ENCODE peak calls at places on chromosomes 2 and 18, in eight cellular contexts. One of them, this sample, is unnamed. For H3K27me3, the result is how much of the 10 kb centered on the place peaks cover.

GRCh38 chr18:8416212-8417019 is 192.8 kb upstream of the RAB12 start:
- DNase-seq in left ventricle myocardium inferior: no peak
- DNase-seq in H9: no peak
- DNase-seq in body of pancreas: no peak
- DNase-seq in lower lobe of right lung: no peak
- DNase-seq in uterus: no peak
- DNase-seq in transverse colon: no peak
- DNase-seq in psoas muscle: no peak
- DNase-seq in this sample: no peak

GRCh38 chr2:54605836-54606235 is 117.6 kb upstream of the EML6 start:
- DNase-seq in left ventricle myocardium inferior: no peak
- DNase-seq in H9: no peak
- DNase-seq in body of pancreas: no peak
- DNase-seq in lower lobe of right lung: no peak
- DNase-seq in uterus: no peak
- DNase-seq in transverse colon: no peak
- DNase-seq in psoas muscle: no peak
- DNase-seq in this sample: no peak

GRCh38 chr2:23541453-23542334 is 156.7 kb downstream of the KLHL29 start:
- DNase-seq in left ventricle myocardium inferior: peak
- DNase-seq in H9: no peak
- DNase-seq in body of pancreas: no peak
- DNase-seq in lower lobe of right lung: no peak
- DNase-seq in uterus: peak
- DNase-seq in transverse colon: no peak
- DNase-seq in psoas muscle: no peak
- DNase-seq in this sample: peak

GRCh38 chr2:2286592-2286991 is 44.5 kb downstream of the MYT1L start:
- DNase-seq in left ventricle myocardium inferior: no peak
- DNase-seq in H9: no peak
- DNase-seq in body of pancreas: no peak
- DNase-seq in lower lobe of right lung: no peak
- DNase-seq in uterus: no peak
- DNase-seq in transverse colon: no peak
- DNase-seq in psoas muscle: no peak
- DNase-seq in this sample: no peak

GRCh38 chr2:143161982-143162837 is 33.0 kb downstream of the ARHGAP15 start:
- DNase-seq in left ventricle myocardium inferior: no peak
- DNase-seq in H9: peak
- DNase-seq in body of pancreas: peak
- DNase-seq in lower lobe of right lung: no peak
- DNase-seq in uterus: peak
- DNase-seq in transverse colon: peak
- DNase-seq in psoas muscle: peak
- DNase-seq in this sample: no peak

GRCh38 chr2:10954416-10954815 is 42.7 kb downstream of the KCNF1 start:
- DNase-seq in left ventricle myocardium inferior: no peak
- DNase-seq in H9: no peak
- DNase-seq in body of pancreas: no peak
- DNase-seq in lower lobe of right lung: no peak
- DNase-seq in uterus: no peak
- DNase-seq in transverse colon: no peak
- DNase-seq in psoas muscle: no peak
- DNase-seq in this sample: no peak

GRCh38 chr2:19717446-19717845 is 184.3 kb downstream of the TTC32 start:
- DNase-seq in left ventricle myocardium inferior: no peak
- DNase-seq in H9: no peak
- DNase-seq in body of pancreas: no peak
- DNase-seq in lower lobe of right lung: no peak
- DNase-seq in uterus: no peak
- DNase-seq in transverse colon: no peak
- DNase-seq in psoas muscle: no peak
- DNase-seq in this sample: no peak

GRCh38 chr2:55992465-55992864 is 68.9 kb upstream of the EFEMP1 start:
- DNase-seq in left ventricle myocardium inferior: no peak
- DNase-seq in H9: no peak
- DNase-seq in body of pancreas: no peak
- DNase-seq in lower lobe of right lung: no peak
- DNase-seq in uterus: peak
- DNase-seq in transverse colon: peak
- DNase-seq in psoas muscle: no peak
- DNase-seq in this sample: peak

GRCh38 chr2:62250239-62250638 is 54.3 kb downstream of the B3GNT2 start:
- DNase-seq in left ventricle myocardium inferior: no peak
- DNase-seq in H9: no peak
- DNase-seq in body of pancreas: no peak
- DNase-seq in lower lobe of right lung: no peak
- DNase-seq in uterus: no peak
- DNase-seq in transverse colon: no peak
- DNase-seq in psoas muscle: no peak
- DNase-seq in this sample: no peak

GRCh38 chr18:28041366-28041765 is 135.6 kb downstream of the CDH2 start:
- DNase-seq in left ventricle myocardium inferior: no peak
- DNase-seq in H9: no peak
- DNase-seq in body of pancreas: no peak
- DNase-seq in lower lobe of right lung: no peak
- DNase-seq in uterus: no peak
- DNase-seq in transverse colon: no peak
- DNase-seq in psoas muscle: no peak
- DNase-seq in this sample: no peak

GRCh38 chr2:113157897-113158753 is 15.6 kb upstream of the PSD4 start:
- DNase-seq in left ventricle myocardium inferior: no peak
- DNase-seq in H9: no peak
- DNase-seq in body of pancreas: no peak
- DNase-seq in lower lobe of right lung: no peak
- DNase-seq in uterus: no peak
- DNase-seq in transverse colon: no peak
- DNase-seq in psoas muscle: no peak
- DNase-seq in this sample: peak

GRCh38 chr18:64972545-64972944 is 778.3 kb upstream of the CDH7 start:
- DNase-seq in left ventricle myocardium inferior: no peak
- DNase-seq in H9: no peak
- DNase-seq in body of pancreas: no peak
- DNase-seq in lower lobe of right lung: no peak
- DNase-seq in uterus: no peak
- DNase-seq in transverse colon: no peak
- DNase-seq in psoas muscle: no peak
- DNase-seq in this sample: no peak

GRCh38 chr2:156982615-156983014 is 274.9 kb upstream of the GALNT5 start:
- DNase-seq in left ventricle myocardium inferior: no peak
- DNase-seq in H9: no peak
- DNase-seq in body of pancreas: no peak
- DNase-seq in lower lobe of right lung: no peak
- DNase-seq in uterus: no peak
- DNase-seq in transverse colon: no peak
- DNase-seq in psoas muscle: no peak
- DNase-seq in this sample: no peak

GRCh38 chr2:43059183-43059897 is 167.1 kb downstream of the ZFP36L2 start:
- DNase-seq in left ventricle myocardium inferior: peak
- DNase-seq in H9: no peak
- DNase-seq in body of pancreas: peak
- DNase-seq in lower lobe of right lung: no peak
- DNase-seq in uterus: peak
- DNase-seq in transverse colon: peak
- DNase-seq in psoas muscle: peak
- DNase-seq in this sample: peak

GRCh38 chr18:70337139-70337972 is 48.5 kb downstream of the SOCS6 start:
- DNase-seq in left ventricle myocardium inferior: no peak
- DNase-seq in H9: peak
- DNase-seq in body of pancreas: no peak
- DNase-seq in lower lobe of right lung: no peak
- DNase-seq in uterus: no peak
- DNase-seq in transverse colon: peak
- DNase-seq in psoas muscle: peak
- DNase-seq in this sample: no peak

GRCh38 chr2:74147729-74148456 is at the start of gene BOLA3:
- DNase-seq in left ventricle myocardium inferior: peak
- DNase-seq in H9: peak
- DNase-seq in body of pancreas: peak
- DNase-seq in lower lobe of right lung: peak
- DNase-seq in uterus: peak
- DNase-seq in transverse colon: peak
- DNase-seq in psoas muscle: peak
- DNase-seq in this sample: peak

GRCh38 chr18:9706081-9706935 is 1.8 kb upstream of the RAB31 start:
- DNase-seq in left ventricle myocardium inferior: no peak
- DNase-seq in H9: no peak
- DNase-seq in body of pancreas: no peak
- DNase-seq in lower lobe of right lung: no peak
- DNase-seq in uterus: no peak
- DNase-seq in transverse colon: no peak
- DNase-seq in psoas muscle: no peak
- DNase-seq in this sample: peak

GRCh38 chr18:12890500-12890899 is 6.5 kb upstream of the PTPN2 start:
- DNase-seq in left ventricle myocardium inferior: no peak
- DNase-seq in H9: no peak
- DNase-seq in body of pancreas: no peak
- DNase-seq in lower lobe of right lung: no peak
- DNase-seq in uterus: no peak
- DNase-seq in transverse colon: no peak
- DNase-seq in psoas muscle: no peak
- DNase-seq in this sample: no peak
- TF ChIP-seq CTCF in left ventricle myocardium inferior: no peak
- TF ChIP-seq CTCF in H9: peak
- TF ChIP-seq CTCF in body of pancreas: no peak
- TF ChIP-seq CTCF in lower lobe of right lung: no peak
- TF ChIP-seq CTCF in uterus: no peak
- TF ChIP-seq CTCF in transverse colon: peak
- TF ChIP-seq CTCF in psoas muscle: no peak
- TF ChIP-seq CTCF in this sample: no peak

GRCh38 chr2:132562245-132562644 is 107.8 kb downstream of the LYPD1 start:
- DNase-seq in left ventricle myocardium inferior: no peak
- DNase-seq in H9: no peak
- DNase-seq in body of pancreas: no peak
- DNase-seq in lower lobe of right lung: no peak
- DNase-seq in uterus: no peak
- DNase-seq in transverse colon: no peak
- DNase-seq in psoas muscle: no peak
- DNase-seq in this sample: no peak

GRCh38 chr2:132560562-132560961 is 109.4 kb downstream of the LYPD1 start:
- DNase-seq in left ventricle myocardium inferior: no peak
- DNase-seq in H9: no peak
- DNase-seq in body of pancreas: peak
- DNase-seq in lower lobe of right lung: no peak
- DNase-seq in uterus: no peak
- DNase-seq in transverse colon: no peak
- DNase-seq in psoas muscle: no peak
- DNase-seq in this sample: no peak

GRCh38 chr2:132567682-132568081 is 102.3 kb downstream of the LYPD1 start:
- DNase-seq in left ventricle myocardium inferior: no peak
- DNase-seq in H9: no peak
- DNase-seq in body of pancreas: no peak
- DNase-seq in lower lobe of right lung: no peak
- DNase-seq in uterus: no peak
- DNase-seq in transverse colon: no peak
- DNase-seq in psoas muscle: no peak
- DNase-seq in this sample: no peak

GRCh38 chr2:132559921-132560320 is 110.1 kb downstream of the LYPD1 start:
- DNase-seq in left ventricle myocardium inferior: no peak
- DNase-seq in H9: no peak
- DNase-seq in body of pancreas: no peak
- DNase-seq in lower lobe of right lung: no peak
- DNase-seq in uterus: no peak
- DNase-seq in transverse colon: no peak
- DNase-seq in psoas muscle: no peak
- DNase-seq in this sample: no peak

DNA sequence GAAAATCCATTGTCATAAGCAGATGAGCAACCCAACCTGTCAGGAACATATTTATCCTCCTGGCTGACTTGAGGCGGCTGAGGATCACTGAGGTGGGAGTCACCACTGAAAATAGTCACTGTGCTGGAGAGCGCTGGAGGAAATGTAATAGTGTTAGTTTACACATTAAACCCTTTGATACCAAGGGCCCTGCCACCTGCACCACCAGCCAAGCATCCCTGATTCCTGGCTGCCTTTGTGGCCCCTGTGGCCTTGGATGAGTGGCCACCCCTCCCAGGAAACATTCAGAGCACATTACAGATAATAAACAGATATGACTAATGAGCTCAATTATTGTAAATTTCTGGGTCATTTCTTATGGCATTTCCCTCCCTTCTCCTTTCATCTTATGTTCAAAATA is 105.9 kb downstream of the LYPD1 start:
- DNase-seq in left ventricle myocardium inferior: no peak
- DNase-seq in H9: no peak
- DNase-seq in body of pancreas: no peak
- DNase-seq in lower lobe of right lung: no peak
- DNase-seq in uterus: no peak
- DNase-seq in transverse colon: no peak
- DNase-seq in psoas muscle: no peak
- DNase-seq in this sample: no peak
- H3K27me3 ChIP-seq in left ventricle myocardium inferior: under half
- H3K27me3 ChIP-seq in H9: under half
- H3K27me3 ChIP-seq in body of pancreas: under half
- H3K27me3 ChIP-seq in lower lobe of right lung: under half
- H3K27me3 ChIP-seq in uterus: under half
- H3K27me3 ChIP-seq in transverse colon: under half
- H3K27me3 ChIP-seq in psoas muscle: under half
- H3K27me3 ChIP-seq in this sample: under half

GRCh38 chr2:44943693-44944101 is 2.2 kb downstream of the SIX3 start:
- DNase-seq in left ventricle myocardium inferior: no peak
- DNase-seq in H9: peak
- DNase-seq in body of pancreas: no peak
- DNase-seq in lower lobe of right lung: no peak
- DNase-seq in uterus: no peak
- DNase-seq in transverse colon: no peak
- DNase-seq in psoas muscle: no peak
- DNase-seq in this sample: no peak
- TF ChIP-seq CTCF in left ventricle myocardium inferior: no peak
- TF ChIP-seq CTCF in H9: no peak
- TF ChIP-seq CTCF in body of pancreas: no peak
- TF ChIP-seq CTCF in lower lobe of right lung: no peak
- TF ChIP-seq CTCF in uterus: no peak
- TF ChIP-seq CTCF in transverse colon: no peak
- TF ChIP-seq CTCF in psoas muscle: no peak
- TF ChIP-seq CTCF in this sample: no peak

GRCh38 chr2:169362346-169363026 is at the start of gene LRP2:
- DNase-seq in left ventricle myocardium inferior: no peak
- DNase-seq in H9: peak
- DNase-seq in body of pancreas: no peak
- DNase-seq in lower lobe of right lung: peak
- DNase-seq in uterus: no peak
- DNase-seq in transverse colon: peak
- DNase-seq in psoas muscle: no peak
- DNase-seq in this sample: no peak

GRCh38 chr2:169363027-169363569 is 764 bp upstream of the LRP2 start:
- DNase-seq in left ventricle myocardium inferior: no peak
- DNase-seq in H9: peak
- DNase-seq in body of pancreas: no peak
- DNase-seq in lower lobe of right lung: no peak
- DNase-seq in uterus: no peak
- DNase-seq in transverse colon: no peak
- DNase-seq in psoas muscle: no peak
- DNase-seq in this sample: no peak

GRCh38 chr2:169363570-169364150 is 1.3 kb upstream of the LRP2 start:
- DNase-seq in left ventricle myocardium inferior: no peak
- DNase-seq in H9: peak
- DNase-seq in body of pancreas: peak
- DNase-seq in lower lobe of right lung: peak
- DNase-seq in uterus: no peak
- DNase-seq in transverse colon: peak
- DNase-seq in psoas muscle: peak
- DNase-seq in this sample: no peak

GRCh38 chr2:169361706-169362345 is 508 bp downstream of the LRP2 start:
- DNase-seq in left ventricle myocardium inferior: no peak
- DNase-seq in H9: peak
- DNase-seq in body of pancreas: peak
- DNase-seq in lower lobe of right lung: peak
- DNase-seq in uterus: no peak
- DNase-seq in transverse colon: no peak
- DNase-seq in psoas muscle: peak
- DNase-seq in this sample: no peak

GRCh38 chr2:169360984-169361705 is 1.2 kb downstream of the LRP2 start:
- DNase-seq in left ventricle myocardium inferior: no peak
- DNase-seq in H9: peak
- DNase-seq in body of pancreas: no peak
- DNase-seq in lower lobe of right lung: peak
- DNase-seq in uterus: no peak
- DNase-seq in transverse colon: no peak
- DNase-seq in psoas muscle: no peak
- DNase-seq in this sample: no peak
- H3K27me3 ChIP-seq in left ventricle myocardium inferior: half or more
- H3K27me3 ChIP-seq in H9: under half
- H3K27me3 ChIP-seq in body of pancreas: under half
- H3K27me3 ChIP-seq in lower lobe of right lung: under half
- H3K27me3 ChIP-seq in uterus: under half
- H3K27me3 ChIP-seq in transverse colon: half or more
- H3K27me3 ChIP-seq in psoas muscle: under half
- H3K27me3 ChIP-seq in this sample: under half